ENCODE peak calls at places on chromosomes 16 and 17, in five cellular contexts. F is neural crest cell, M is NCI-H748 treated with DMSO at 0.1 percent for 48 hours, N is NCI-H1694 treated with DMSO at 0.1 percent for 48 hours, D is kidney glomerular epithelial cell. R is an unnamed sample.
A peak's percentile ranks its signal among the peaks of the same experiment; 100 is the strongest.

GRCh38 chr16:73878616-73879015 is 418.0 kb upstream of the PSMD7 start:
- DNase-seq in F (no peak), M (peak; percentile 36), N (peak; percentile 51), D (peak; percentile 62), R (peak; percentile 49)

GRCh38 chr16:10218490-10219206 is 36.4 kb upstream of the GRIN2A start:
- DNase-seq in F (no peak), M (no peak), N (no peak), D (no peak), R (no peak)

GRCh38 chr17:29581583-29582253 is 7.7 kb downstream of the GIT1 start:
- DNase-seq in F (no peak), M (peak; percentile 29), N (peak; percentile 23), D (no peak), R (peak; percentile 63)

GRCh38 chr16:68251812-68252211 is 6.6 kb downstream of the PLA2G15 start:
- DNase-seq in F (no peak), M (no peak), N (no peak), D (no peak), R (peak; percentile 94)

GRCh38 chr16:27430923-27431484 is 29.0 kb downstream of the IL21R start:
- DNase-seq in F (no peak), M (no peak), N (no peak), D (no peak), R (no peak)

GRCh38 chr17:37607637-37608368 is 1.4 kb downstream of the SYNRG start:
- DNase-seq in F (no peak), M (no peak), N (no peak), D (no peak), R (no peak)

GRCh38 chr16:19830902-19831555 is 53.6 kb downstream of the GPRC5B start:
- DNase-seq in F (no peak), M (no peak), N (no peak), D (peak; percentile 35), R (no peak)

GRCh38 chr17:56185905-56186783 is 32.9 kb downstream of the ANKFN1 start:
- DNase-seq in F (no peak), M (no peak), N (no peak), D (peak; percentile 10), R (no peak)

GRCh38 chr17:34979650-34980352 is 511 bp upstream of the LIG3 start:
- DNase-seq in F (no peak), M (no peak), N (no peak), D (no peak), R (no peak)

GRCh38 chr17:79607941-79608728 is 2.7 kb downstream of the RBFOX3 start:
- DNase-seq in F (peak; percentile 50), M (no peak), N (no peak), D (no peak), R (no peak)

GRCh38 chr16:76947694-76948093 is 243.3 kb upstream of the MON1B start:
- DNase-seq in F (no peak), M (no peak), N (peak; percentile 43), D (no peak), R (no peak)

GRCh38 chr16:87877942-87878507 is 8.7 kb upstream of the SLC7A5 start:
- DNase-seq in F (no peak), M (no peak), N (no peak), D (no peak), R (no peak)

GRCh38 chr17:19336938-19337711 is 25.4 kb downstream of the B9D1 start:
- DNase-seq in F (no peak), M (no peak), N (no peak), D (no peak), R (peak; percentile 72)

GRCh38 chr16:77172964-77173363 is 18.0 kb upstream of the MON1B start:
- DNase-seq in F (no peak), M (no peak), N (no peak), D (no peak), R (no peak)

GRCh38 chr17:80970044-80970761 is 21.4 kb upstream of the CHMP6 start:
- DNase-seq in F (no peak), M (no peak), N (peak; percentile 46), D (no peak), R (peak; percentile 44)

GRCh38 chr16:83441523-83441922 is 366.3 kb upstream of the HSBP1 start:
- DNase-seq in F (no peak), M (no peak), N (peak; percentile 1), D (peak; percentile 0), R (peak; percentile 48)

GRCh38 chr16:15954814-15955151 is 5.4 kb downstream of the ABCC1 start:
- DNase-seq in F (no peak), M (no peak), N (no peak), D (no peak), R (no peak)

GRCh38 chr16:17453365-17454122 is 17.2 kb downstream of the XYLT1 start:
- DNase-seq in F (no peak), M (no peak), N (no peak), D (no peak), R (no peak)

GRCh38 chr17:57548421-57549385 is 196.4 kb downstream of the CCDC182 start:
- DNase-seq in F (no peak), M (no peak), N (no peak), D (peak; percentile 22), R (no peak)

GRCh38 chr17:48997103-48997826 is at the start of gene IGF2BP1:
- DNase-seq in F (peak; percentile 75), M (peak; percentile 44), N (no peak), D (no peak), R (peak; percentile 49)

GRCh38 chr17:29209073-29209472 is 28.9 kb upstream of the MYO18A start:
- DNase-seq in F (no peak), M (no peak), N (no peak), D (no peak), R (no peak)

GRCh38 chr17:50638851-50639767 is 4.4 kb downstream of the ABCC3 start:
- DNase-seq in F (no peak), M (no peak), N (no peak), D (peak; percentile 99), R (peak; percentile 33)

GRCh38 chr16:2841606-2842339 is 11.7 kb downstream of the ZG16B start:
- DNase-seq in F (no peak), M (no peak), N (no peak), D (no peak), R (no peak)

GRCh38 chr16:87681990-87682570 is 79.8 kb downstream of the JPH3 start:
- DNase-seq in F (no peak), M (no peak), N (no peak), D (no peak), R (no peak)

GRCh38 chr16:12366313-12366712 is 389.8 kb downstream of the SNX29 start:
- DNase-seq in F (no peak), M (no peak), N (no peak), D (no peak), R (no peak)

GRCh38 chr17:18087610-18088491 is at the start of gene DRG2:
- DNase-seq in F (peak; percentile 96), M (peak; percentile 89), N (peak; percentile 78), D (peak; percentile 90), R (peak; percentile 89)

GRCh38 chr17:45234641-45235040 is 13.0 kb downstream of the FMNL1 start:
- DNase-seq in F (no peak), M (peak; percentile 43), N (peak; percentile 41), D (peak; percentile 16), R (peak; percentile 45)

GRCh38 chr16:23384878-23385277 is 68.1 kb downstream of the COG7 start:
- DNase-seq in F (no peak), M (no peak), N (peak; percentile 59), D (no peak), R (peak; percentile 94)

GRCh38 chr16:24013733-24014645 is 178.2 kb downstream of the PRKCB start:
- DNase-seq in F (no peak), M (peak; percentile 89), N (no peak), D (no peak), R (peak; percentile 82)

GRCh38 chr17:30519707-30520106 is 42.5 kb downstream of the GOSR1 start:
- DNase-seq in F (no peak), M (no peak), N (no peak), D (peak; percentile 66), R (no peak)

GRCh38 chr16:4491898-4492297 is 15.7 kb downstream of the HMOX2 start:
- DNase-seq in F (no peak), M (no peak), N (no peak), D (no peak), R (no peak)

GRCh38 chr16:337975-338575 is 14.4 kb downstream of the AXIN1 start:
- DNase-seq in F (no peak), M (no peak), N (no peak), D (no peak), R (peak; percentile 64)

GRCh38 chr17:43927101-43927935 is 15.0 kb downstream of the PPY start:
- DNase-seq in F (no peak), M (no peak), N (no peak), D (no peak), R (no peak)

GRCh38 chr16:70306880-70307279 is 7.9 kb downstream of the DDX19B start:
- DNase-seq in F (no peak), M (no peak), N (no peak), D (no peak), R (no peak)

GRCh38 chr16:19284207-19284606 is 1.3 kb upstream of the CLEC19A start:
- DNase-seq in F (no peak), M (no peak), N (peak; percentile 60), D (peak; percentile 1), R (peak; percentile 78)

GRCh38 chr16:80014241-80014939 is 413.9 kb upstream of the MAF start:
- DNase-seq in F (no peak), M (no peak), N (no peak), D (no peak), R (no peak)

GRCh38 chr17:66436643-66437042 is 134.2 kb downstream of the PRKCA start:
- DNase-seq in F (no peak), M (no peak), N (no peak), D (no peak), R (no peak)